ENCODE peak calls at places on chromosome 10, in six cellular contexts. One of them, this sample, is unnamed.

GRCh38 chr10:22792161-22792560 is 77.8 kb upstream of the PIP4K2A start:
- DNase-seq in naive thymus-derived CD8-positive, alpha-beta T cell: no peak
- DNase-seq in NCI-H2029: no peak
- DNase-seq in RPMI7951: no peak
- DNase-seq in globus pallidus: no peak
- DNase-seq in foreskin keratinocyte: peak
- DNase-seq in this sample: no peak

GRCh38 chr10:77179015-77179695 is 458.5 kb downstream of the KCNMA1 start:
- DNase-seq in naive thymus-derived CD8-positive, alpha-beta T cell: no peak
- DNase-seq in NCI-H2029: no peak
- DNase-seq in RPMI7951: peak
- DNase-seq in globus pallidus: no peak
- DNase-seq in foreskin keratinocyte: peak
- DNase-seq in this sample: peak

GRCh38 chr10:95333997-95334792 is 43.4 kb upstream of the PDLIM1 start:
- DNase-seq in naive thymus-derived CD8-positive, alpha-beta T cell: no peak
- DNase-seq in NCI-H2029: no peak
- DNase-seq in RPMI7951: peak
- DNase-seq in globus pallidus: no peak
- DNase-seq in foreskin keratinocyte: peak
- DNase-seq in this sample: no peak

GRCh38 chr10:97463363-97464132 is 17.6 kb downstream of the ZDHHC16 start:
- DNase-seq in naive thymus-derived CD8-positive, alpha-beta T cell: peak
- DNase-seq in NCI-H2029: no peak
- DNase-seq in RPMI7951: peak
- DNase-seq in globus pallidus: peak
- DNase-seq in foreskin keratinocyte: peak
- DNase-seq in this sample: peak

GRCh38 chr10:13711281-13711680 is 124.5 kb downstream of the PRPF18 start:
- DNase-seq in naive thymus-derived CD8-positive, alpha-beta T cell: no peak
- DNase-seq in NCI-H2029: no peak
- DNase-seq in RPMI7951: no peak
- DNase-seq in globus pallidus: no peak
- DNase-seq in foreskin keratinocyte: no peak
- DNase-seq in this sample: no peak

GRCh38 chr10:58459069-58459468 is 53.6 kb upstream of the BICC1 start:
- DNase-seq in naive thymus-derived CD8-positive, alpha-beta T cell: no peak
- DNase-seq in NCI-H2029: no peak
- DNase-seq in RPMI7951: no peak
- DNase-seq in globus pallidus: no peak
- DNase-seq in foreskin keratinocyte: no peak
- DNase-seq in this sample: no peak

GRCh38 chr10:49185213-49185612 is 3.0 kb downstream of the TMEM273 start:
- DNase-seq in naive thymus-derived CD8-positive, alpha-beta T cell: no peak
- DNase-seq in NCI-H2029: no peak
- DNase-seq in RPMI7951: no peak
- DNase-seq in globus pallidus: no peak
- DNase-seq in foreskin keratinocyte: no peak
- DNase-seq in this sample: no peak

GRCh38 chr10:3482200-3482993 is 302.6 kb downstream of the KLF6 start:
- DNase-seq in naive thymus-derived CD8-positive, alpha-beta T cell: no peak
- DNase-seq in NCI-H2029: no peak
- DNase-seq in RPMI7951: peak
- DNase-seq in globus pallidus: no peak
- DNase-seq in foreskin keratinocyte: peak
- DNase-seq in this sample: no peak

GRCh38 chr10:13001041-13001886 is at the start of gene CCDC3:
- DNase-seq in naive thymus-derived CD8-positive, alpha-beta T cell: no peak
- DNase-seq in NCI-H2029: no peak
- DNase-seq in RPMI7951: no peak
- DNase-seq in globus pallidus: no peak
- DNase-seq in foreskin keratinocyte: no peak
- DNase-seq in this sample: peak